ENCODE peak calls at places on chromosomes 4 and X, in nine cellular contexts. F, T, L, V, J, R, H, Z and W are unnamed samples.

GRCh38 chr4:91630054-91630453 is 673.7 kb upstream of the GRID2 start:
- DNase-seq in R (no peak), J (no peak), F (no peak), V (no peak), Z (no peak), T (no peak), L (no peak), H (no peak), W (no peak)

GRCh38 chr4:28310926-28311325 is 1450.3 kb downstream of the STIM2 start:
- DNase-seq in H (no peak), F (no peak), J (no peak), Z (no peak), L (no peak), R (no peak), T (no peak), V (no peak), W (no peak)

GRCh38 chr4:6893449-6894085 is 16.1 kb upstream of the TBC1D14 start:
- DNase-seq in R (no peak), Z (peak), L (no peak), J (peak), F (peak), V (no peak), T (no peak), H (peak), W (no peak)

GRCh38 chr4:188989371-188989770 is 850.1 kb downstream of the TRIML1 start:
- DNase-seq in Z (no peak), F (no peak), R (no peak), L (no peak), J (no peak), H (no peak), V (no peak), T (no peak), W (no peak)

GRCh38 chr4:29927895-29928294 is 792.3 kb upstream of the PCDH7 start:
- DNase-seq in Z (no peak), L (no peak), T (no peak), H (no peak), F (no peak), V (no peak), J (no peak), R (no peak), W (no peak)

GRCh38 chrX:24498181-24498580 is 33.1 kb downstream of the PDK3 start:
- DNase-seq in L (no peak), R (peak), T (no peak), F (peak), V (peak), H (no peak), J (peak), Z (no peak), W (no peak)

GRCh38 chr4:154616731-154617130 is 4.3 kb upstream of the FGG start:
- DNase-seq in Z (no peak), T (no peak), L (no peak), J (no peak), F (no peak), V (no peak), H (no peak), R (no peak), W (no peak)

GRCh38 chr4:76947369-76947768 is 2.2 kb upstream of the SEPTIN11 start:
- DNase-seq in J (no peak), R (no peak), Z (no peak), F (peak), L (no peak), T (no peak), H (no peak), V (no peak), W (no peak)

GRCh38 chr4:17280266-17280665 is 231.6 kb downstream of the QDPR start:
- DNase-seq in R (no peak), Z (no peak), T (no peak), J (no peak), H (no peak), L (no peak), V (no peak), F (no peak), W (no peak)

GRCh38 chr4:103482893-103483292 is 236.9 kb downstream of the TACR3 start:
- DNase-seq in T (no peak), L (no peak), H (no peak), V (no peak), R (no peak), Z (no peak), F (no peak), J (no peak), W (no peak)

GRCh38 chr4:94763500-94763899 is 5.7 kb downstream of the BMPR1B start:
- DNase-seq in Z (no peak), F (no peak), R (no peak), H (no peak), T (no peak), L (no peak), J (no peak), V (no peak), W (no peak)

GRCh38 chr4:98546910-98547544 is 111.4 kb downstream of the TSPAN5 start:
- DNase-seq in F (no peak), T (no peak), Z (peak), H (peak), J (peak), L (peak), R (no peak), V (peak), W (no peak)

GRCh38 chr4:48945981-48946380 is 39.4 kb upstream of the OCIAD2 start:
- DNase-seq in L (no peak), T (no peak), F (no peak), V (no peak), Z (no peak), H (no peak), R (no peak), J (no peak), W (no peak)

GRCh38 chr4:88018471-88018870 is 11.0 kb downstream of the PKD2 start:
- DNase-seq in T (peak), H (peak), V (no peak), L (no peak), R (no peak), Z (no peak), J (peak), F (no peak), W (no peak)

GRCh38 chrX:25151749-25152148 is 136.0 kb upstream of the ARX start:
- DNase-seq in F (no peak), J (no peak), V (no peak), Z (no peak), L (no peak), H (no peak), R (no peak), T (no peak), W (no peak)

GRCh38 chr4:139630991-139631390 is 34.6 kb upstream of the MGST2 start:
- DNase-seq in H (no peak), L (no peak), Z (no peak), V (no peak), T (no peak), J (no peak), R (no peak), F (no peak), W (no peak)

GRCh38 chr4:14888790-14889189 is 113.5 kb upstream of the CPEB2 start:
- DNase-seq in R (no peak), H (no peak), L (no peak), F (no peak), J (no peak), T (peak), Z (peak), V (no peak), W (no peak)

GRCh38 chr4:188428935-188429334 is 289.7 kb downstream of the TRIML1 start:
- DNase-seq in V (no peak), H (peak), T (no peak), Z (no peak), J (no peak), F (no peak), L (no peak), R (no peak), W (no peak)

GRCh38 chr4:151866266-151866918 is 105.6 kb upstream of the GATB start:
- DNase-seq in J (no peak), Z (no peak), H (no peak), R (no peak), V (no peak), T (no peak), L (no peak), F (no peak), W (no peak)

GRCh38 chr4:42785817-42786216 is 106.7 kb upstream of the GRXCR1 start:
- DNase-seq in L (no peak), H (no peak), V (no peak), R (no peak), F (no peak), J (no peak), T (no peak), Z (no peak), W (no peak)

GRCh38 chr4:175951794-175952193 is 113.8 kb upstream of the WDR17 start:
- DNase-seq in J (no peak), Z (no peak), F (no peak), L (no peak), T (no peak), R (no peak), H (peak), V (no peak), W (no peak)

GRCh38 chrX:68808686-68809357 is 20.0 kb upstream of the EFNB1 start:
- DNase-seq in L (no peak), H (no peak), R (no peak), F (peak), V (no peak), J (no peak), Z (no peak), T (no peak), W (no peak)

GRCh38 chrX:17078031-17078730 is 131.7 kb downstream of the REPS2 start:
- DNase-seq in F (no peak), L (peak), J (no peak), Z (no peak), R (no peak), H (peak), V (peak), T (no peak), W (no peak)

GRCh38 chrX:138018145-138018799 is 452.3 kb downstream of the ZIC3 start:
- DNase-seq in H (no peak), T (peak), L (no peak), Z (no peak), V (no peak), F (peak), J (peak), R (no peak), W (no peak)

GRCh38 chr4:76484654-76485053 is 49.6 kb downstream of the SHROOM3 start:
- DNase-seq in H (no peak), L (no peak), V (no peak), F (no peak), Z (no peak), J (no peak), R (no peak), T (no peak), W (no peak)

GRCh38 chrX:15605233-15605632 is 4.5 kb upstream of the ACE2 start:
- DNase-seq in J (no peak), H (no peak), L (no peak), F (no peak), R (no peak), Z (no peak), V (no peak), T (no peak), W (no peak)

GRCh38 chr4:13162886-13163285 is 321.3 kb downstream of the RAB28 start:
- DNase-seq in V (no peak), F (no peak), Z (peak), H (no peak), L (no peak), T (no peak), J (no peak), R (no peak), W (no peak)

GRCh38 chrX:106906361-106906760 is 3.2 kb upstream of the RIPPLY1 start:
- DNase-seq in J (no peak), R (no peak), T (no peak), L (no peak), F (no peak), Z (no peak), V (no peak), H (no peak), W (no peak)

GRCh38 chrX:150870487-150871340 is 27.8 kb downstream of the CD99L2 start:
- DNase-seq in R (no peak), V (no peak), T (no peak), J (no peak), Z (no peak), L (no peak), F (no peak), H (peak), W (no peak)

GRCh38 chrX:12741416-12741815 is 49.8 kb upstream of the PRPS2 start:
- DNase-seq in Z (no peak), V (peak), L (no peak), F (no peak), T (peak), R (no peak), J (no peak), H (no peak), W (no peak)

GRCh38 chr4:35124116-35124515 is 1120.2 kb downstream of the ARAP2 start:
- DNase-seq in F (no peak), R (no peak), V (no peak), T (no peak), J (no peak), H (no peak), L (no peak), Z (no peak), W (no peak)

GRCh38 chr4:137180349-137180748 is 351.9 kb downstream of the PCDH18 start:
- DNase-seq in J (no peak), H (no peak), F (no peak), R (no peak), L (no peak), T (no peak), V (no peak), Z (no peak), W (no peak)

GRCh38 chr4:188971125-188971524 is 831.9 kb downstream of the TRIML1 start:
- DNase-seq in J (no peak), R (no peak), T (no peak), F (no peak), L (no peak), H (peak), Z (no peak), V (no peak), W (no peak)

GRCh38 chr4:177275999-177276398 is 33.7 kb upstream of the NEIL3 start:
- DNase-seq in L (no peak), Z (no peak), F (no peak), R (no peak), J (no peak), H (no peak), V (no peak), T (no peak), W (no peak)

GRCh38 chrX:6708041-6708440 is 173.1 kb upstream of the VCX3A start:
- DNase-seq in L (no peak), R (no peak), J (no peak), F (no peak), Z (no peak), H (no peak), V (no peak), T (no peak), W (no peak)

GRCh38 chr4:70754470-70754869 is 32.7 kb downstream of the RUFY3 start:
- DNase-seq in J (no peak), T (no peak), F (no peak), V (no peak), L (no peak), R (no peak), H (no peak), Z (no peak), W (no peak)

GRCh38 chr4:82721819-82722423 is 76.7 kb downstream of the SCD5 start:
- DNase-seq in H (peak), V (peak), L (no peak), T (no peak), F (peak), J (no peak), R (no peak), Z (peak), W (no peak)

GRCh38 chrX:44675364-44676024 is 132.8 kb upstream of the FUNDC1 start:
- DNase-seq in T (peak), H (peak), L (peak), V (peak), Z (peak), J (peak), R (peak), F (peak), W (no peak)

DNA sequence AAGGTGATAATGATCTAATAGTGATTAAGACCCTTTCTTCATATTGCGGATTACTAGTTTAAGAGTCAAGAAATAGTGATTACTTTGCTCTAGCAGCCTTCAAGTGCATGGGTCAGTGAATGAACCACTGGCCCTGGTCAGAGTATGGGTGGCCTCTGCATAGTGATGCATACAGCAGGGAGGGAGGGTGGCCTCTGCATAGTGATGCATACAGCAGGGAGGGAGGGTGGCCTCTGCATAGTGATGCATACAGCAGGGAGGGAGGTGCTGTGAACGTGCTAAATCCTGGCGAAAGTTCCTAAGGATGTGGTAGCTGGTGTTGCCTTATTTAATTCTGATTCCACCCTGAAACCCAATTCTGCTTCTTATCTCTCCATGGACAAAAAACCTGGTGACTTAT is 246.7 kb upstream of the ARSJ start:
- DNase-seq in T (no peak), J (no peak), F (no peak), R (no peak), H (peak), V (no peak), L (no peak), Z (no peak), W (no peak)
- TF ChIP-seq POLR2A in T (no peak), J (no peak), F (no peak), R (no peak), H (no peak), V (no peak), L (no peak), Z (no peak), W (no peak)

DNA sequence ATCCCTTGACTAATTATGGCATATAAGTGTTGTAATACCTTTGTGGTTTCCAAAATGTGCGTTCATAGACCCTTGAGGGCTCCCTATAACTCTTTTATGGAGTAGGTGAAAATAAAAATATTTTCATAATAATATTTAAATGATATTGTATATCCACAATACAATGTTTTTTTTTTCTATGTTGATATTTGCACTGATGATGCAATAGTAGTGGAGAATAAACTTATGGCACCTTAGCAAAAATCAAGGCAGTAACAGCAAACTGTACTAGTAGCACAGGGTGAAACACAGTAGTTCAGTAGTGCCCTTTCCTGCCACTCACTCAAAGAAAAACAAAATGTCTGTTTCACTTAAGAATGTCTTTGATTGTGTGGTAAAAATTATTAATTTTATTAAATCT is 465.3 kb downstream of the C4orf33 start:
- DNase-seq in H (no peak), L (no peak), F (no peak), R (no peak), J (no peak), Z (no peak), V (no peak), T (no peak), W (no peak)
- TF ChIP-seq POLR2A in H (no peak), L (no peak), F (no peak), R (no peak), J (no peak), Z (no peak), V (no peak), T (no peak), W (no peak)

GRCh38 chr4:185117300-185117934 is 25.6 kb upstream of the SLC25A4 start:
- DNase-seq in T (no peak), Z (no peak), V (no peak), J (no peak), L (no peak), H (no peak), F (no peak), R (no peak), W (no peak)

GRCh38 chr4:185119927-185120630 is 23.0 kb upstream of the SLC25A4 start:
- DNase-seq in J (no peak), T (no peak), F (no peak), H (peak), R (no peak), Z (no peak), V (no peak), L (no peak), W (no peak)

GRCh38 chr4:185113340-185113739 is 29.7 kb upstream of the SLC25A4 start:
- DNase-seq in V (no peak), F (no peak), H (peak), R (no peak), J (no peak), Z (no peak), T (no peak), L (no peak), W (no peak)

GRCh38 chr4:185112104-185112503 is 31.0 kb upstream of the SLC25A4 start:
- DNase-seq in J (peak), T (no peak), H (peak), L (peak), F (no peak), R (no peak), V (no peak), Z (peak), W (no peak)

GRCh38 chr4:185115827-185116232 is 27.2 kb upstream of the SLC25A4 start:
- DNase-seq in Z (peak), L (no peak), T (no peak), V (peak), F (peak), H (peak), R (no peak), J (peak), W (no peak)
- TF ChIP-seq POLR2A in Z (peak), L (no peak), T (no peak), V (peak), F (no peak), H (no peak), R (no peak), J (no peak), W (no peak)

GRCh38 chr4:10109995-10110670 is 6.5 kb downstream of the WDR1 start:
- DNase-seq in Z (no peak), F (no peak), L (no peak), H (no peak), V (no peak), T (no peak), R (no peak), J (no peak), W (no peak)
- TF ChIP-seq POLR2A in Z (no peak), F (no peak), L (no peak), H (no peak), V (no peak), T (no peak), R (no peak), J (no peak), W (no peak)

DNA sequence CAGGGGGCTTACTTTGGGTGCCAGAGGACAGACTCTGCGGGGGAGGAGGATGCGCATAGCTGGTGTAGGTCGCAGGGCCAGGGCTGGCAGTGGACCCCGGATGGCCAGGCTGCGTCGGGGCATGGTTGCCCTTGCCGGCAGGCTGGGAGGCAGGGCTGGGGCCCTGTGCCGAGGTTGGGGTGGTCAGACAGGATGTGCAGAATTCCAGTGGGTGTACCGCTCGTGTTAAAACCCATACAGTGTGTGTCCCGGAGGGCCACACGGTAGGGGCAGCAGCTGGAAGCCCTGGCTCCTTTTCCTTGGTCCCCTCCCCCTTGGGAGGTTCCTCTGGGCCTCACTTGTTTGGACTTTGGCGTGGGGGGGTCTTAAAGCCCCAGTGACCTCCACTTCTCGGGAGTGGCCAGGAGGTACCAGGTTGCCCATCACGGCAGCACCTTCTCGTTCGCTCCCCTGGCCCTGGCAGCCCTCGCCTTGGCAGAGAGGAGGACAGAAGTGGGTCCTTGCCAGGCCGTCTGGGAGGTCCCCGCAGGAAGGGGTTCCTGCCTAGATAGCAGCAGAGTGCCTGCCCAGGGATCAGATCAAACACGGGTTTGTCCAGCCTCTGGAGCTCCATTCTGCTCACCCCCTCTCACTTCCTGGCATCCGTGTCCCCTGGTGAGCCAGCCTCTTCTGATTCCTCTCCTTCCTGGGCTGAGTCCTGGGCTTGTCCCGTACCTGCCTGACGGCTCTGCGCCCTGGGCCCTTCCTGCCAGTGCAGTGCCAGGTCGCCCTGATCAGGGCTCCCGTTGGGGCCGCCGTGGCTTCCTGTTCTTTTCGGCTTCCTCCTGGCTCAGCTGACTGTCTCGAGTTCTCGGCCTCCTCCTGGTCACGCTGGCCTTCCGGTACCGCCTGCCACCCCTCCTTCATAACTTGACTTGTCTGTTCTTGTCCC is 56.7 kb upstream of the HGFAC start:
- DNase-seq in R (no peak), L (no peak), H (no peak), F (no peak), V (peak), J (no peak), Z (peak), T (peak), W (no peak)
- TF ChIP-seq POLR2A in R (peak), L (no peak), H (no peak), F (no peak), V (peak), J (no peak), Z (peak), T (no peak), W (peak)

GRCh38 chrX:154476821-154477220 is 2.3 kb downstream of the LAGE3 start:
- DNase-seq in F (no peak), H (no peak), R (no peak), J (no peak), L (no peak), T (no peak), V (no peak), Z (no peak), W (no peak)
- TF ChIP-seq POLR2A in F (no peak), H (no peak), R (no peak), J (no peak), L (no peak), T (no peak), V (no peak), Z (no peak), W (no peak)